ENCODE peak calls at places on chromosomes 6 and 20, in five cellular contexts. G is occipital lobe, E is K562, L is T-helper 9 cell, N is ascending aorta. U is an unnamed sample.

GRCh38 chr6:34146801-34147592 is 1.1 kb upstream of the GRM4 start:
- DNase-seq in G (no peak), E (no peak), L (no peak), N (peak; percentile 30), U (no peak)

GRCh38 chr6:148166339-148166949 is 176.2 kb upstream of the SASH1 start:
- DNase-seq in G (no peak), E (peak; percentile 43), L (no peak), N (no peak), U (no peak)

GRCh38 chr6:38671885-38672467 is 31.0 kb downstream of the GLO1 start:
- DNase-seq in G (no peak), E (peak; percentile 76), L (no peak), N (no peak), U (no peak)

GRCh38 chr6:131657630-131658111 is 20.6 kb downstream of the ENPP3 start:
- DNase-seq in G (no peak), E (no peak), L (no peak), N (no peak), U (no peak)

GRCh38 chr6:21554286-21554685 is 39.3 kb upstream of the SOX4 start:
- DNase-seq in G (no peak), E (no peak), L (no peak), N (no peak), U (no peak)

GRCh38 chr20:40416274-40416673 is 272.8 kb downstream of the MAFB start:
- DNase-seq in G (no peak), E (no peak), L (no peak), N (no peak), U (no peak)

GRCh38 chr6:32970413-32971244 is 2.2 kb downstream of the BRD2 start:
- DNase-seq in G (peak; percentile 72), E (peak; percentile 85), L (peak; percentile 52), N (peak; percentile 93), U (peak; percentile 68)

GRCh38 chr20:3276400-3277015 is 37.5 kb upstream of the SLC4A11 start:
- DNase-seq in G (no peak), E (peak; percentile 56), L (no peak), N (no peak), U (no peak)

GRCh38 chr6:111428803-111429202 is 54.2 kb downstream of the REV3L start:
- DNase-seq in G (no peak), E (no peak), L (no peak), N (no peak), U (no peak)

GRCh38 chr6:106866875-106867658 is 107.5 kb downstream of the CD24 start:
- DNase-seq in G (no peak), E (no peak), L (no peak), N (no peak), U (no peak)

GRCh38 chr6:79724816-79725215 is 93.7 kb downstream of the SH3BGRL2 start:
- DNase-seq in G (no peak), E (no peak), L (no peak), N (no peak), U (no peak)

GRCh38 chr6:125393449-125393858 is 91.7 kb upstream of the HDDC2 start:
- DNase-seq in G (no peak), E (no peak), L (no peak), N (no peak), U (no peak)

GRCh38 chr6:28769626-28770402 is 154.0 kb downstream of the TRIM27 start:
- DNase-seq in G (no peak), E (peak; percentile 72), L (no peak), N (no peak), U (no peak)

GRCh38 chr6:75609639-75610590 is 8.2 kb downstream of the SENP6 start:
- DNase-seq in G (no peak), E (no peak), L (no peak), N (no peak), U (no peak)

GRCh38 chr6:160733045-160733646 is 31.1 kb downstream of the PLG start:
- DNase-seq in G (no peak), E (peak; percentile 57), L (peak; percentile 2), N (no peak), U (peak; percentile 21)

GRCh38 chr20:17822039-17822438 is 122.3 kb downstream of the BANF2 start:
- DNase-seq in G (no peak), E (no peak), L (no peak), N (no peak), U (no peak)

GRCh38 chr20:62066983-62067433 is 1.3 kb upstream of the TAF4 start:
- DNase-seq in G (no peak), E (peak; percentile 57), L (no peak), N (no peak), U (no peak)